ENCODE peak calls at places on chromosomes 5 and 9, in six cellular contexts. K is left ventricle myocardium superior; H is NCI-H1092; P is activated CD8-positive, alpha-beta memory T cell treated with anti-CD3 and anti-CD28 coated beads, Interleukin-2, amount 50 U/mL, for 4 hours; Y is fibroblast of the conjunctiva; S is HEK293T. Z is an unnamed sample.

GRCh38 chr5:168578006-168578405 is 1.2 kb downstream of the PANK3 start:
- DNase-seq in S (no peak), P (no peak), K (no peak), H (no peak), Y (peak), Z (no peak)

GRCh38 chr5:58460727-58461286 is 921 bp upstream of the PLK2 start:
- DNase-seq in H (peak), P (peak), S (peak), Y (peak), K (peak), Z (peak)

GRCh38 chr9:21796768-21797167 is 5.7 kb upstream of the MTAP start:
- DNase-seq in P (no peak), K (no peak), Y (no peak), S (no peak), H (no peak), Z (no peak)

GRCh38 chr5:82986404-82986803 is 90.8 kb downstream of the TMEM167A start:
- DNase-seq in K (no peak), S (no peak), P (no peak), Y (no peak), H (no peak), Z (no peak)

GRCh38 chr9:116421006-116421538 is 266.0 kb upstream of the TRIM32 start:
- DNase-seq in S (no peak), P (no peak), H (no peak), Y (no peak), K (no peak), Z (no peak)

GRCh38 chr5:44774279-44774880 is 34.4 kb upstream of the MRPS30 start:
- DNase-seq in K (no peak), H (peak), P (no peak), S (peak), Y (peak), Z (peak)

GRCh38 chr9:25255216-25255615 is 423.0 kb downstream of the TUSC1 start:
- DNase-seq in P (no peak), K (no peak), Y (no peak), H (no peak), S (no peak), Z (no peak)

GRCh38 chr5:14202462-14202861 is 59.3 kb downstream of the TRIO start:
- DNase-seq in Y (no peak), P (no peak), H (no peak), S (no peak), K (no peak), Z (no peak)

GRCh38 chr5:198516-198915 is 7.2 kb downstream of the LRRC14B start:
- DNase-seq in S (no peak), H (no peak), K (no peak), Y (no peak), P (no peak), Z (no peak)

GRCh38 chr5:136032564-136032963 is 3.8 kb downstream of the TGFBI start:
- DNase-seq in Y (no peak), H (no peak), S (no peak), P (no peak), K (no peak), Z (no peak)

GRCh38 chr5:123115020-123115419 is 26.0 kb downstream of the PRDM6 start:
- DNase-seq in Y (no peak), P (no peak), H (no peak), K (no peak), S (no peak), Z (no peak)

GRCh38 chr5:42876375-42876844 is 64.7 kb upstream of the SELENOP start:
- DNase-seq in H (no peak), S (no peak), Y (no peak), K (no peak), P (no peak), Z (no peak)

GRCh38 chr5:158175664-158176507 is 316.9 kb upstream of the CLINT1 start:
- DNase-seq in P (no peak), K (no peak), H (no peak), Y (no peak), S (peak), Z (no peak)

GRCh38 chr5:125961150-125961549 is 462.1 kb upstream of the GRAMD2B start:
- DNase-seq in K (no peak), H (no peak), P (no peak), Y (no peak), S (no peak), Z (no peak)

GRCh38 chr5:73693573-73694061 is 67.6 kb downstream of the ARHGEF28 start:
- DNase-seq in H (no peak), S (peak), P (no peak), K (no peak), Y (no peak), Z (no peak)

GRCh38 chr5:159178978-159179377 is 30.4 kb downstream of the RNF145 start:
- DNase-seq in Y (peak), S (no peak), P (no peak), K (no peak), H (no peak), Z (no peak)

GRCh38 chr5:32304622-32305021 is 8.1 kb downstream of the MTMR12 start:
- DNase-seq in S (no peak), K (no peak), P (no peak), H (no peak), Y (no peak), Z (no peak)

GRCh38 chr9:129174102-129174723 is 3.8 kb downstream of the IER5L start:
- DNase-seq in H (peak), K (peak), S (peak), P (peak), Y (peak), Z (peak)